ENCODE peak calls at places on chromosomes 7 and 10, in seven cellular contexts. H, S, O, Y, L, V and D are unnamed samples.

GRCh38 chr7:136015638-136016037 is 38.5 kb upstream of the MTPN start:
- DNase-seq in H (no peak), S (no peak), O (no peak), Y (no peak), L (no peak), V (no peak), D (no peak)

GRCh38 chr10:4775808-4776207 is 50.2 kb upstream of the AKR1E2 start:
- DNase-seq in H (no peak), S (no peak), O (no peak), Y (no peak), L (no peak), V (no peak), D (no peak)

GRCh38 chr7:149261321-149261828 is 621 bp upstream of the ZNF783 start:
- DNase-seq in H (no peak), S (peak), O (no peak), Y (no peak), L (peak), V (no peak), D (no peak)

GRCh38 chr10:104329754-104330153 is 8.5 kb downstream of the ITPRIP start:
- DNase-seq in H (no peak), S (peak), O (no peak), Y (peak), L (no peak), V (no peak), D (peak)

GRCh38 chr10:17233534-17233933 is 5.5 kb downstream of the VIM start:
- DNase-seq in H (peak), S (peak), O (no peak), Y (no peak), L (no peak), V (no peak), D (no peak)

GRCh38 chr10:74333174-74333573 is 182.2 kb downstream of the ADK start:
- DNase-seq in H (no peak), S (peak), O (no peak), Y (peak), L (no peak), V (no peak), D (no peak)

GRCh38 chr7:76065016-76065612 is 17.2 kb downstream of the MDH2 start:
- DNase-seq in H (no peak), S (no peak), O (no peak), Y (no peak), L (no peak), V (no peak), D (no peak)

GRCh38 chr7:115749924-115750323 is 280.6 kb downstream of the TFEC start:
- DNase-seq in H (no peak), S (peak), O (no peak), Y (no peak), L (no peak), V (no peak), D (no peak)

GRCh38 chr7:5425507-5426225 is 2.0 kb upstream of the TNRC18 start:
- DNase-seq in H (peak), S (peak), O (no peak), Y (peak), L (no peak), V (no peak), D (peak)

GRCh38 chr10:48294431-48294830 is 12.0 kb upstream of the MAPK8 start:
- DNase-seq in H (no peak), S (no peak), O (no peak), Y (no peak), L (no peak), V (no peak), D (no peak)

GRCh38 chr10:2882628-2883027 is 184.7 kb upstream of the PFKP start:
- DNase-seq in H (no peak), S (no peak), O (no peak), Y (peak), L (no peak), V (no peak), D (no peak)